ENCODE peak calls at places on chromosome 12, in eight cellular contexts. R, S, N, U, T, E, P and H are unnamed samples.

GRCh38 chr12:68137278-68137930 is 22.1 kb downstream of the IFNG start:
- DNase-seq in R (no peak), S (no peak), N (no peak), U (no peak), T (no peak), E (no peak), P (no peak), H (no peak)

GRCh38 chr12:120194226-120194533 is 335 bp downstream of the GCN1 start:
- DNase-seq in R (no peak), S (no peak), N (no peak), U (no peak), T (no peak), E (no peak), P (no peak), H (no peak)

GRCh38 chr12:10663869-10664268 is 10.0 kb downstream of the STYK1 start:
- DNase-seq in R (no peak), S (no peak), N (no peak), U (no peak), T (no peak), E (no peak), P (no peak), H (no peak)

GRCh38 chr12:108568653-108569154 is 6.3 kb downstream of the ISCU start:
- DNase-seq in R (no peak), S (no peak), N (no peak), U (peak), T (no peak), E (no peak), P (no peak), H (no peak)

GRCh38 chr12:89364058-89364457 is 11.8 kb upstream of the DUSP6 start:
- DNase-seq in R (no peak), S (no peak), N (no peak), U (no peak), T (no peak), E (no peak), P (no peak), H (no peak)

GRCh38 chr12:123384318-123384993 is 524 bp downstream of the KMT5A start:
- DNase-seq in R (no peak), S (no peak), N (peak), U (no peak), T (no peak), E (no peak), P (no peak), H (no peak)

GRCh38 chr12:9244894-9245293 is 36.7 kb upstream of the PZP start:
- DNase-seq in R (no peak), S (no peak), N (no peak), U (no peak), T (no peak), E (peak), P (no peak), H (no peak)

GRCh38 chr12:47105914-47106674 is 26.3 kb upstream of the AMIGO2 start:
- DNase-seq in R (no peak), S (no peak), N (no peak), U (no peak), T (no peak), E (peak), P (no peak), H (no peak)

GRCh38 chr12:88306471-88307069 is 164.5 kb downstream of the TMTC3 start:
- DNase-seq in R (no peak), S (no peak), N (no peak), U (no peak), T (no peak), E (no peak), P (no peak), H (no peak)

GRCh38 chr12:49369723-49370145 is 2.5 kb downstream of the SPATS2 start:
- DNase-seq in R (no peak), S (no peak), N (peak), U (no peak), T (peak), E (peak), P (peak), H (no peak)

GRCh38 chr12:116695464-116695725 is 42.5 kb downstream of the SPRING1 start:
- DNase-seq in R (no peak), S (no peak), N (no peak), U (no peak), T (no peak), E (no peak), P (no peak), H (no peak)

GRCh38 chr12:29640589-29641345 is 143.0 kb downstream of the TMTC1 start:
- DNase-seq in R (no peak), S (no peak), N (peak), U (no peak), T (no peak), E (peak), P (peak), H (no peak)

GRCh38 chr12:124279846-124280360 is 15.0 kb upstream of the RFLNA start:
- DNase-seq in R (no peak), S (no peak), N (no peak), U (no peak), T (no peak), E (no peak), P (no peak), H (no peak)

GRCh38 chr12:124179936-124180605 is 114.8 kb upstream of the RFLNA start:
- DNase-seq in R (no peak), S (no peak), N (no peak), U (no peak), T (no peak), E (no peak), P (no peak), H (no peak)

GRCh38 chr12:25084816-25085215 is 110.1 kb downstream of the DNAI7 start:
- DNase-seq in R (no peak), S (no peak), N (no peak), U (no peak), T (no peak), E (no peak), P (no peak), H (no peak)

GRCh38 chr12:77477907-77478533 is 352.7 kb upstream of the NAV3 start:
- DNase-seq in R (no peak), S (no peak), N (no peak), U (no peak), T (no peak), E (no peak), P (no peak), H (no peak)

GRCh38 chr12:25645421-25645820 is 92.3 kb upstream of the LMNTD1 start:
- DNase-seq in R (no peak), S (no peak), N (no peak), U (no peak), T (no peak), E (no peak), P (no peak), H (no peak)

GRCh38 chr12:26939192-26939832 is 1.0 kb downstream of the FGFR1OP2 start:
- DNase-seq in R (no peak), S (no peak), N (no peak), U (no peak), T (no peak), E (no peak), P (no peak), H (no peak)

GRCh38 chr12:21984375-21984774 is 43.1 kb upstream of the ABCC9 start:
- DNase-seq in R (no peak), S (no peak), N (no peak), U (no peak), T (no peak), E (no peak), P (no peak), H (no peak)

GRCh38 chr12:105334568-105334967 is 4.1 kb downstream of the C12orf75 start:
- DNase-seq in R (no peak), S (no peak), N (no peak), U (no peak), T (peak), E (no peak), P (no peak), H (no peak)

GRCh38 chr12:123998344-123998941 is 25.4 kb downstream of the ZNF664 start:
- DNase-seq in R (no peak), S (no peak), N (no peak), U (no peak), T (no peak), E (no peak), P (no peak), H (no peak)

GRCh38 chr12:67927815-67928214 is 61.4 kb upstream of the IFNG-AS1 start:
- DNase-seq in R (no peak), S (no peak), N (no peak), U (no peak), T (no peak), E (no peak), P (no peak), H (no peak)

GRCh38 chr12:54390668-54391551 is 6.4 kb upstream of the ZNF385A start:
- DNase-seq in R (no peak), S (peak), N (peak), U (peak), T (no peak), E (peak), P (peak), H (no peak)

DNA sequence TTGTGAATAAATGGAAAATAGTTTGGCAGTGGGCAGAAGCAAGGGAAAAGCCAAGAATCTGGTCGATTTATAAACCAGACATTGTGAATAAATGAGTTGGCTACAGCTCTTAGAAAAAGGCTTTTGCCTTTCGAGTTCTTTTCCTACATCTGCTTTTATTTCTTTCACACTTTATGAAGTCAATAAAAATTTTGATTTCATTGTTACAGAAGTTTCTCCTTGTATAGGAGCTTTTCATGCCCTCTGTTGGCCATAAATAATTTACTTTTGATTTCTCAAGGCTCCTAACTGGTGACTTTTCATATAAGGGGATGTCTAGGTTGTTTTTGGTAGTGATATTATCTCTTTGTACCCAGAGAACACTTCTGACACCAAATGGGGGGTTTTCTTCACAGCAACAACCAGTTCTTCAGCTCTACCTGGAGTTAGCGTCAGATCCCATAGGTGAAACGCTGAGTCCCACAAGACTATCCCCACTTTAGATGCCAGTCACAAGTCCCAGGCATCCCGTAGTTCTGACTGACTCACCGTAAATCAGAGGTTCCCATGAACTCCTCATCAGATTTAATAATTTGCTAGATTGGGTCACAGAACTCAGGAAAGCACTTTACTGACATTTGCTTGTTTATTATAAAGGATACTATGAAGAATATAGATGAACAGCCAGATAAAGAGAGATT is 136.4 kb upstream of the DNM1L start:
- DNase-seq in R (no peak), S (no peak), N (no peak), U (no peak), T (no peak), E (no peak), P (no peak), H (no peak)
- TF ChIP-seq CTCF in R (no peak), S (no peak), N (peak), U (no peak), T (no peak), E (no peak), P (no peak), H (no peak)

GRCh38 chr12:52977195-52977594 is 28.3 kb downstream of the KRT18 start:
- DNase-seq in R (no peak), S (no peak), N (no peak), U (no peak), T (no peak), E (no peak), P (no peak), H (no peak)

GRCh38 chr12:52975204-52975603 is 26.3 kb downstream of the KRT18 start:
- DNase-seq in R (no peak), S (no peak), N (no peak), U (no peak), T (no peak), E (no peak), P (no peak), H (no peak)

GRCh38 chr12:52976574-52977071 is 27.7 kb downstream of the KRT18 start:
- DNase-seq in R (no peak), S (no peak), N (no peak), U (no peak), T (peak), E (peak), P (no peak), H (no peak)

GRCh38 chr12:52971701-52972329 is 22.9 kb downstream of the KRT18 start:
- DNase-seq in R (no peak), S (no peak), N (peak), U (no peak), T (peak), E (no peak), P (no peak), H (no peak)

GRCh38 chr12:52975820-52976573 is 27.1 kb downstream of the KRT18 start:
- DNase-seq in R (peak), S (no peak), N (peak), U (no peak), T (peak), E (no peak), P (no peak), H (no peak)
- TF ChIP-seq CTCF in R (no peak), S (peak), N (peak), U (no peak), T (peak), E (no peak), P (no peak), H (no peak)

DNA sequence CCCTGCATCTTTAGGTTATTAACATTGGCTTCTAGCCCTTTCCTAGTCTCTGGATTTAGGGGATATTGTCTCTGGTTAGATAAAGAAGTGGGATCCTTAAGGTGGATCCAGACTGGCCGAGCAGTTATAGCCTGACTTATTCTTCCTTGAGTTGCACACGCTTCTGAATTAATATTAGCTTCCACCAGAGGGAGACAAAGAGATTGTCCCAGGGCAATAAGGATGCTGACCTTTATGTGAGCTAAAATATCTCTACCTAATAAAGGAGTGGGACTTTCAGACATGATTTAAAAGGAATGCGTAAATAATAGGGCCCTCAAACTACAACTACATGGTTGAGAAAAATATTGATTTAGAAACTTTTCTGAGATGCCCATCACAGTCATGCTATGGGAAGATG is 139.7 kb downstream of the SLCO1B3 start:
- DNase-seq in R (no peak), S (no peak), N (peak), U (no peak), T (no peak), E (peak), P (no peak), H (no peak)
- TF ChIP-seq CTCF in R (peak), S (peak), N (peak), U (no peak), T (peak), E (peak), P (no peak), H (peak)

GRCh38 chr12:76329163-76329562 is 19.1 kb downstream of the BBS10 start:
- DNase-seq in R (no peak), S (no peak), N (peak), U (no peak), T (peak), E (no peak), P (no peak), H (no peak)
- TF ChIP-seq CTCF in R (no peak), S (no peak), N (no peak), U (no peak), T (no peak), E (no peak), P (no peak), H (no peak)

GRCh38 chr12:990649-991349 is at the start of gene ERC1:
- DNase-seq in R (peak), S (peak), N (peak), U (peak), T (peak), E (peak), P (peak), H (peak)

GRCh38 chr12:989051-989450 is 2.0 kb upstream of the ERC1 start:
- DNase-seq in R (no peak), S (no peak), N (no peak), U (no peak), T (no peak), E (no peak), P (no peak), H (no peak)

GRCh38 chr12:988616-989015 is 2.4 kb upstream of the ERC1 start:
- DNase-seq in R (no peak), S (no peak), N (no peak), U (no peak), T (no peak), E (no peak), P (no peak), H (no peak)

GRCh38 chr12:990308-990648 is 745 bp upstream of the ERC1 start:
- DNase-seq in R (peak), S (no peak), N (peak), U (peak), T (peak), E (peak), P (peak), H (peak)

GRCh38 chr12:989751-990278 is 1.2 kb upstream of the ERC1 start:
- DNase-seq in R (no peak), S (no peak), N (peak), U (no peak), T (peak), E (peak), P (peak), H (peak)
- TF ChIP-seq CTCF in R (no peak), S (no peak), N (no peak), U (no peak), T (no peak), E (no peak), P (no peak), H (no peak)

DNA sequence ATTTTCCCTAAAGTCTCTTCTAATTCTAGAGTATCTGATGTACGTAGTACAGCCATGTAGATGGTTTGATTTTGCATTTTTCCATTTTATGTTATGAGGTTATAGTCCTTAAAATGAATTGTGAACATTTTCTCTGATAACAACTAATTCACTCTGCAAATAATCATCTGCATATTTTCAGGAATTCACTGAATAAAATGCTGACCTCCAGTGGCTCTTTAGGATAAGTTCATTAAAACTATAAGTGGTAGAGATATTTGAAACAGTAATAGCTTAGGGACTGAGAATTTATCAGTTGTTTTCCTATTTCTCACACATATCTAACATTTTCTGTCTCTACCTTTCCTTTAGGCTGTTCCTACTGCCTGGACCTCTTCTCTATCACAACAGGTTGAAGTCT is 4.4 kb downstream of the MSRB3 start:
- DNase-seq in R (no peak), S (no peak), N (no peak), U (no peak), T (no peak), E (no peak), P (no peak), H (no peak)
- TF ChIP-seq CTCF in R (no peak), S (no peak), N (peak), U (no peak), T (peak), E (no peak), P (no peak), H (no peak)

GRCh38 chr12:4383304-4383865 is 3.9 kb upstream of the FGF23 start:
- DNase-seq in R (no peak), S (no peak), N (peak), U (no peak), T (no peak), E (no peak), P (no peak), H (no peak)
- TF ChIP-seq CTCF in R (no peak), S (no peak), N (no peak), U (no peak), T (no peak), E (no peak), P (no peak), H (no peak)